ENCODE peak calls at places on chromosomes 2 and 18, in five cellular contexts. A is LNCaP clone FGC; G is CD4-positive, alpha-beta T cell; O is epithelial cell of esophagus; N is mammary epithelial cell. P is an unnamed sample.

GRCh38 chr2:40511661-40512213 is 59.8 kb upstream of the SLC8A1 start:
- DNase-seq in A (no peak), G (no peak), N (peak; percentile 2), O (peak; percentile 19), P (no peak)

GRCh38 chr2:222024934-222025890 is 273.6 kb downstream of the PAX3 start:
- DNase-seq in N (peak; percentile 14), G (no peak), A (peak; percentile 19), O (peak; percentile 60), P (no peak)

GRCh38 chr2:172969171-172969570 is 106.5 kb upstream of the MAP3K20 start:
- DNase-seq in G (no peak), A (no peak), O (peak; percentile 77), N (no peak), P (no peak)

GRCh38 chr2:29309090-29310054 is 194.2 kb downstream of the CLIP4 start:
- DNase-seq in A (peak; percentile 45), N (peak; percentile 47), G (no peak), O (peak; percentile 80), P (no peak)

GRCh38 chr18:48913201-48913600 is 37.6 kb downstream of the SMAD7 start:
- DNase-seq in G (peak; percentile 47), O (peak; percentile 41), N (no peak), A (no peak), P (no peak)

GRCh38 chr2:104919127-104919526 is 65.2 kb downstream of the POU3F3 start:
- DNase-seq in G (no peak), O (no peak), A (no peak), N (peak; percentile 1), P (no peak)

GRCh38 chr2:11746807-11747459 is 501 bp downstream of the LPIN1 start:
- DNase-seq in N (peak; percentile 49), O (peak; percentile 45), G (no peak), A (no peak), P (no peak)

GRCh38 chr2:222424729-222425671 is 657 bp downstream of the SGPP2 start:
- DNase-seq in A (no peak), N (no peak), G (no peak), O (no peak), P (no peak)

GRCh38 chr2:28276076-28276618 is 116.5 kb upstream of the FOSL2 start:
- DNase-seq in G (no peak), O (peak; percentile 96), A (no peak), N (peak; percentile 98), P (no peak)

GRCh38 chr2:127588241-127588640 is 52.8 kb downstream of the MYO7B start:
- DNase-seq in O (no peak), A (no peak), G (no peak), N (no peak), P (peak; percentile 5)

GRCh38 chr2:8515864-8516533 is 165.9 kb upstream of the ID2 start:
- DNase-seq in N (no peak), G (no peak), A (no peak), O (no peak), P (no peak)

GRCh38 chr18:47254341-47254939 is 3.0 kb upstream of the SKOR2 start:
- DNase-seq in N (peak; percentile 29), G (no peak), A (no peak), O (peak; percentile 60), P (no peak)

GRCh38 chr18:26717123-26717522 is 148.4 kb downstream of the AQP4 start:
- DNase-seq in O (no peak), N (no peak), G (no peak), A (no peak), P (no peak)

GRCh38 chr18:78898635-78899034 is 81.0 kb upstream of the SALL3 start:
- DNase-seq in A (no peak), N (no peak), G (no peak), O (no peak), P (no peak)

GRCh38 chr2:190467575-190468083 is 59.5 kb downstream of the MFSD6 start:
- DNase-seq in N (no peak), A (no peak), O (peak; percentile 25), G (no peak), P (no peak)

DNA sequence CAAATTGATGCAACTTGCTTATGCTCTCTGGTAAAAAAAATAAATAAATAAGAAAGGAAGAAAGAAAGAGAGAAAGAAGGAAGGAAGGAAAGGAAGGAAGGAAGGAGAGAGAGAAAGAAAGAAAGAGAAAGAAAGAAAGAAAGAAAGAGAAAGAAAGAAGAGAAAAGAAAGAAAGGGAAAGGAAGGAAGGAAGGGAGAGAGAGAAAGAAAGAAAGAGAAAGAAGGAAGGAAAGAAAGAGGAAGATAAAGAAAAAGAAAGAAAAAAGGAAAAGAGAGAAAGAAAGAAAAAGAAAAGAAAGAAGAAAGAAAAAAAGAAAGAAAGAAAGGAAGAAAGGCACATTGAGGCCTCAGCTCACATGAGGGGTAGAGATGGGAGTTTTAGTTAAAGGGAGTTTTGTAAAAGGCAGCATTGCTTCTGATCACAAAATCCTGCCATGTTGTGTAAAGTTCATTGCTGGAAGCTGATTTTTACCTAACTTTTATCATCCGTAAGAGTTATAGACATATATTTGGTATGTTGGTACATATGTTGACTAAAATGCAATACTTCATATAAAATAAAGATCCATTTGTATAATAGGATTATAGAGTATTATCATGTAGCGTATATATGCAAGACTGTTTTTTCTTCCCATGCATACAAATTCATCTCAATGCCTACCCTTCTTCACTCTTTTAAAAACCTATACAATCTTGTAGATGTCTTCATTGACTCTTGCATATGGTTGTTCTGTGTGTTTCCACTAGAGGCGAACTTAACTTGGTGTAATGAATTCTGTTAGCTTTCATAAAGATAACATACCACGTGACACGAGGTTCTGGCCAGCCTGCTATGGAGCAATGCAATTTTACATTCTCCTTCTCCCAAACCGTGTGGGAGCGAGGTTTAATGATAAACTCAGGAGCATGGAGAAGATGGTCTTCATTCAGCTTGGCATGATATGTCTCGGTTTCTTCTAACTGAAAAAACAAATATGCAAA is 32.8 kb downstream of the MYOM1 start:
- DNase-seq in N (no peak), O (no peak), A (no peak), G (no peak), P (no peak)
- TF ChIP-seq CTCF in N (no peak), O (no peak), A (no peak), G (no peak), P (no peak)

GRCh38 chr2:14907014-14907612 is 274.6 kb downstream of the LRATD1 start:
- DNase-seq in O (peak; percentile 4), A (no peak), N (no peak), G (no peak), P (no peak)
- TF ChIP-seq CTCF in O (no peak), A (peak; percentile 39), N (no peak), G (no peak), P (no peak)

DNA sequence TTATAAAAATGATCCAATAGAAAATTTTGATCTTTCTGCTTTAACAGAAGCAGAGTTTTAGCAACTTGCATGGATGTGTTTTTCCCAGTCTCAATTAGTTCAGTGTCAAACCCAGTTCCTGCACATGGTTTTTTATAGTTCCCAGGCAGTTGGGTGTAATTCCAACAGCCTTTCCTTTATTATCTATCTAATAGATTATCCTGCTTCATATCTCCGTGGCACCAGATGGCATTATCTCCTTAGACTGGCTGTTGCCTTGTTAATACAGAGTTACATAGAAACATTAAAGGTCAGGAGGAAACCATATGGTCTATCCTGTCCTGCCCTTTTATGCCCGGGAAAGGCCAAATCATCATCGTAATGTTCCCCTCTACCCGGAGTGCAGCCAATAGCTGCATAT is 400.9 kb upstream of the SMIM21 start:
- DNase-seq in A (no peak), G (no peak), N (no peak), O (no peak), P (no peak)
- TF ChIP-seq CTCF in A (peak; percentile 17), G (no peak), N (no peak), O (no peak), P (no peak)

DNA sequence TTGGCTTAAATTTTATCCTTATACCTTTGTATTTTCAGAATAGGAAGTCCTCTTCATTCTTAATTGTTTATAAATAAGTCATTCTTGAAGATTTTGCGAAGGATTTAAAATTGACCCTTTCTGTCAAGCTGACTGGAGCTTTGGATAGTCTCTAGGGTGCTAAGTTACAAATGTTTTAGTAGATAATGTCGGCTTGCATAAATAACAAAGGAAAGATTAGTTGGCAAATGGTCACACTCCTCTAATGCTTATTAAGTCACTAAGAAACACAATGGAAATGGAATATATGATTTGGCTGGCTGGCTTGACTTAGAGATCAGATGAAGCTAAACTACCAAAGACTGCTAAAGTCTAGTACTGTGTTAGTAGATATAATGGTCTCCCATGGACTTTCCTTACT is 40.6 kb downstream of the UBXN4 start:
- DNase-seq in N (no peak), O (no peak), G (no peak), A (no peak), P (no peak)
- TF ChIP-seq CTCF in N (no peak), O (no peak), G (no peak), A (no peak), P (no peak)

DNA sequence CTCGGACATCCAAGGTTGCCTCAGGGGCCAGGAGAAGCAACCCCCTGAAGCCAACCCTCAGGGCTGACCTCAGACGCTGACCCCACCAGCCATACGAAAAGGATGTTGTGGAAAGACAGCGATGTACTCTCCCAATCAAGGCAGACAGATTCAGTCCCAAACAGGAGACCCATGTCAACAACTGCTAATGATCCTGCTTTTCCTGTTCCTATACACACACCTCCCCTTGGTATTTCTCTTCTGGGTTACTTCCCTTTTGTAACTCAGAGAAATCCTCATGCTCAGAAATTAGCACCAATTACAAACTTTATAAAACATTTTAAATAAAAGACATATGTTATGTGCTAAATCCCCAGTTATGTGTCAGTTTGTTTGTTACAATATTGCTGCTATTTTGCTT is 120.8 kb downstream of the PID1 start:
- DNase-seq in N (no peak), G (no peak), A (no peak), O (peak; percentile 26), P (no peak)
- TF ChIP-seq CTCF in N (no peak), G (no peak), A (no peak), O (no peak), P (no peak)

DNA sequence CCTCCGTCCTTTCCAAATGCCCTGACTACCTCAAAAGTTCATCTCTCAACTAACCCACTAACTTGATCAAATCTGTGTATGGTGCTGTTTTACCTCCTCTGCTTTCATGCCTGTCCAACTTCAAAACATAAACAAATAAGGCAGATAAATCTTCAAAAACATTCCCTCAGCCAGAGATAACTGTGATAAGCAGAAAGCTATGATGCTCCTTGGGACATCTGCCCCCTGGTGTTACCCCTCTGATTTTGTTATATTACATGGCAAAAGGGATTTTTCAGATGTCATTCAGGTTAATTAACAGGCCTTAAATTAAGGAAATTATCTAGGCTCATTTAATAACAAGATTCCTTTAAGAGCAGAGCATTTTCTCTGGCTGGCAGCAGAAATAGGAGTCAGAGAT is 810.8 kb upstream of the CHAC2 start:
- DNase-seq in G (no peak), O (no peak), N (no peak), A (no peak), P (no peak)
- TF ChIP-seq CTCF in G (no peak), O (no peak), N (no peak), A (peak; percentile 17), P (no peak)

GRCh38 chr2:141906673-141907072 is 224.1 kb downstream of the LRP1B start:
- DNase-seq in O (peak; percentile 2), G (no peak), N (peak; percentile 17), A (peak; percentile 52), P (no peak)

DNA sequence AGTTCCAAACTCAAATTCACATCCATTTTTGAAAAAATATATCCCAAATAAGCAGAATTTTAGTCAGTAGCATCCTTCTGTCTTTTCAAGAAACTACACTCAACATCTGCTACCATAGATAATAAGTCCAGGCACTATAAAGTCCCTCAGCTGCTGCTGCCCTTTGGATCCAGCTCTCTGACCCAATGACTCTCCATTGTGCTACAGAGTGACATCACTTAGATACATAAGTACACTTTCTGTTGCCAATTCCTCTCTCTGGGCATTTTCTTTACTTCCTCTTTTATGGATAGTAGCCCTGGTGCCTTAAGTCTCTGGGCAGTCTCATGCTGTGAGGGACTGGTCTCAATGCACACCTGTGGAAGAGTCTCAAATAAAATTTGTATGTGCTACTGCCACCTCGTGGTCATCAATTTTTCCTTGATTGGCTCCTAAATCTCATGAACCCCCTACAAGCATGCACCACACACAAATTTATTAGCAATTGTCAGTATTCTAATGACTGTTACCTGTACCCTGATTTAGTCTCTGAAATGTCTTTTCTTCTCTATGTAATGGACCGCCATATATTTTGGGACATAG is 219.2 kb downstream of the LRP1B start:
- DNase-seq in A (peak; percentile 39), O (peak; percentile 60), G (no peak), N (peak; percentile 39), P (no peak)
- TF ChIP-seq CTCF in A (peak; percentile 5), O (peak; percentile 54), G (no peak), N (peak; percentile 40), P (no peak)

P was measured in omental fat pad.